ENCODE peak calls at places on chromosomes 12 and 14, in nine cellular contexts. F is tibial nerve; G is GM18507; Z is omental fat pad; O is WTC11; U is T-helper 22 cell; N is activated CD4-positive, alpha-beta T cell treated with anti-CD3 and anti-CD28 coated beads, Interleukin-2, amount 50 U/mL, for 1 hour; E is GM10248; V is fibroblast of the aortic adventitia. S is an unnamed sample.

GRCh38 chr14:50816419-50817047 is 14.4 kb downstream of the NIN start:
- DNase-seq in O (no peak), U (no peak), Z (no peak), F (no peak), N (no peak), V (peak; percentile 61), G (no peak), E (no peak), S (no peak)

GRCh38 chr12:46219892-46220655 is 48.8 kb downstream of the SLC38A1 start:
- DNase-seq in O (no peak), U (peak; percentile 66), G (no peak), N (peak; percentile 69), Z (no peak), E (no peak), F (no peak), V (peak; percentile 94), S (peak; percentile 84)

GRCh38 chr12:103373088-103373523 is 122.7 kb downstream of the C12orf42 start:
- DNase-seq in N (no peak), Z (no peak), F (no peak), E (no peak), U (no peak), V (no peak), G (no peak), O (no peak), S (no peak)

GRCh38 chr12:26919216-26919555 is 18.6 kb downstream of the INTS13 start:
- DNase-seq in U (no peak), O (no peak), G (no peak), E (no peak), N (no peak), V (no peak), Z (no peak), F (no peak), S (no peak)

GRCh38 chr14:30584058-30584630 is 25.2 kb downstream of the G2E3 start:
- DNase-seq in F (no peak), O (no peak), Z (no peak), U (no peak), V (no peak), G (no peak), N (no peak), E (no peak), S (no peak)

GRCh38 chr14:102046337-102047278 is 40.2 kb downstream of the HSP90AA1 start:
- DNase-seq in U (no peak), N (no peak), Z (no peak), V (peak; percentile 74), O (peak; percentile 93), G (no peak), E (peak; percentile 42), F (peak; percentile 70), S (peak; percentile 39)

GRCh38 chr14:24135834-24136683 is at the start of gene PSME1:
- DNase-seq in O (peak; percentile 93), N (peak; percentile 95), U (peak; percentile 85), E (peak; percentile 97), Z (peak; percentile 78), G (peak; percentile 83), F (peak; percentile 89), V (peak; percentile 77), S (peak; percentile 96)

GRCh38 chr12:19869413-19869812 is 430.1 kb downstream of the AEBP2 start:
- DNase-seq in G (no peak), O (no peak), U (no peak), N (no peak), V (peak; percentile 39), Z (no peak), E (no peak), F (no peak), S (no peak)

GRCh38 chr14:87643005-87643404 is 350.0 kb downstream of the GALC start:
- DNase-seq in G (no peak), O (no peak), U (no peak), N (no peak), E (no peak), Z (peak; percentile 25), V (peak; percentile 32), F (no peak), S (no peak)

GRCh38 chr14:68104518-68104917 is 284.9 kb downstream of the RAD51B start:
- DNase-seq in G (no peak), F (no peak), Z (no peak), U (no peak), E (no peak), O (no peak), N (no peak), V (peak; percentile 89), S (no peak)

GRCh38 chr12:44015333-44015941 is 179.6 kb downstream of the TMEM117 start:
- DNase-seq in E (peak; percentile 21), G (peak; percentile 14), N (no peak), U (no peak), V (peak; percentile 81), F (no peak), O (no peak), Z (no peak), S (no peak)

GRCh38 chr12:107400686-107401447 is 284.7 kb upstream of the PWP1 start:
- DNase-seq in G (no peak), F (no peak), Z (no peak), V (peak; percentile 78), N (no peak), U (no peak), E (no peak), O (no peak), S (no peak)

GRCh38 chr14:105945891-105946290 is 419.5 kb downstream of the TMEM121 start:
- DNase-seq in U (no peak), F (no peak), Z (no peak), N (peak; percentile 17), G (no peak), E (no peak), O (no peak), V (no peak), S (peak; percentile 67)

GRCh38 chr14:30180219-30180618 is 252.6 kb upstream of the PRKD1 start:
- DNase-seq in O (no peak), Z (no peak), V (peak; percentile 75), N (no peak), U (no peak), G (no peak), F (no peak), E (no peak), S (no peak)

GRCh38 chr14:76653875-76654572 is 107.2 kb upstream of the VASH1 start:
- DNase-seq in N (no peak), Z (no peak), E (no peak), V (no peak), F (no peak), U (no peak), O (no peak), G (no peak), S (no peak)

S was measured in activated naive CD4-positive, alpha-beta T cell treated with anti-CD3 and anti-CD28 coated beads, Interleukin-2, amount 10 ng/mL, durations not matched to agents 7 days and 5 days.